ENCODE peak calls at places on chromosome X, in four cellular contexts. U is Ammon's horn; H is stimulated activated CD8-positive, alpha-beta memory T cell treated with anti-CD3 and anti-CD28 coated beads, Interleukin-15, amount 100 ng/mL, for 24 hours; M is HEK293T. A is an unnamed sample.

GRCh38 chrX:104922206-104922621 is 298.3 kb downstream of the TEX13A start:
- DNase-seq in U (peak), H (no peak), M (peak), A (peak)

GRCh38 chrX:13167444-13168207 is 123.2 kb upstream of the FAM9C start:
- DNase-seq in U (peak), H (no peak), M (no peak), A (peak)

GRCh38 chrX:105608745-105609144 is 213.6 kb upstream of the NRK start:
- DNase-seq in U (no peak), H (no peak), M (no peak), A (no peak)

GRCh38 chrX:11351375-11352295 is 58.4 kb downstream of the AMELX start:
- DNase-seq in U (no peak), H (no peak), M (no peak), A (no peak)

GRCh38 chrX:30525732-30526131 is 51.8 kb downstream of the TASL start:
- DNase-seq in U (no peak), H (no peak), M (no peak), A (no peak)

GRCh38 chrX:132615396-132616131 is 126.7 kb upstream of the MBNL3 start:
- DNase-seq in U (peak), H (peak), M (peak), A (peak)

GRCh38 chrX:19721726-19722370 is 165.6 kb downstream of the SH3KBP1 start:
- DNase-seq in U (peak), H (no peak), M (no peak), A (peak)

GRCh38 chrX:134999469-134999868 is 8.7 kb downstream of the SMIM10 start:
- DNase-seq in U (peak), H (no peak), M (peak), A (no peak)

GRCh38 chrX:14354541-14354940 is 174.8 kb upstream of the GLRA2 start:
- DNase-seq in U (no peak), H (no peak), M (no peak), A (no peak)

GRCh38 chrX:50180073-50180940 is 20.5 kb downstream of the AKAP4 start:
- DNase-seq in U (no peak), H (no peak), M (peak), A (peak)

GRCh38 chrX:149512225-149512885 is 7.2 kb upstream of the IDS start:
- DNase-seq in U (peak), H (no peak), M (peak), A (peak)

GRCh38 chrX:113935516-113935915 is 648.4 kb upstream of the HTR2C start:
- DNase-seq in U (no peak), H (no peak), M (no peak), A (no peak)

GRCh38 chrX:151019837-151020236 is 36.7 kb downstream of the HMGB3 start:
- DNase-seq in U (no peak), H (no peak), M (no peak), A (no peak)

GRCh38 chrX:84339507-84340364 is 151.7 kb upstream of the RPS6KA6 start:
- DNase-seq in U (no peak), H (no peak), M (peak), A (peak)

GRCh38 chrX:106730385-106730784 is 3.9 kb downstream of the RNF128 start:
- DNase-seq in U (peak), H (no peak), M (no peak), A (no peak)

GRCh38 chrX:78333521-78333920 is 6.1 kb upstream of the CYSLTR1 start:
- DNase-seq in U (no peak), H (no peak), M (no peak), A (no peak)

GRCh38 chrX:21479695-21480280 is 105.6 kb downstream of the CNKSR2 start:
- DNase-seq in U (peak), H (no peak), M (peak), A (peak)

GRCh38 chrX:46279925-46280313 is 265.3 kb downstream of the ZNF674 start:
- DNase-seq in U (no peak), H (no peak), M (no peak), A (no peak)

GRCh38 chrX:100408643-100409315 is 1.3 kb downstream of the PCDH19 start:
- DNase-seq in U (no peak), H (no peak), M (no peak), A (no peak)

GRCh38 chrX:8914636-8915035 is 113.5 kb upstream of the FAM9A start:
- DNase-seq in U (no peak), H (no peak), M (no peak), A (no peak)

GRCh38 chrX:16444353-16444752 is 205.6 kb upstream of the S100G start:
- DNase-seq in U (no peak), H (no peak), M (no peak), A (no peak)

GRCh38 chrX:127038065-127038464 is 218.5 kb downstream of the PRR32 start:
- DNase-seq in U (peak), H (no peak), M (peak), A (no peak)

GRCh38 chrX:34578237-34578636 is 78.8 kb downstream of the TMEM47 start:
- DNase-seq in U (peak), H (no peak), M (peak), A (peak)

GRCh38 chrX:53036149-53036548 is 12.4 kb upstream of the GPR173 start:
- DNase-seq in U (no peak), H (no peak), M (no peak), A (no peak)

A was measured in globus pallidus.